ENCODE peak calls at places on chromosomes 12 and 14, in four cellular contexts. R, H, L and Q are unnamed samples.

GRCh38 chr14:66503532-66503931 is 4.4 kb upstream of the GPHN start:
- DNase-seq in R (no peak), L (no peak), H (no peak), Q (no peak)

GRCh38 chr14:102824832-102825231 is 47.6 kb downstream of the TRAF3 start:
- DNase-seq in H (no peak), L (peak), R (peak), Q (peak)

GRCh38 chr14:91573894-91574837 is 64.1 kb upstream of the PPP4R3A start:
- DNase-seq in L (peak), R (no peak), H (no peak), Q (peak)

GRCh38 chr12:101876861-101877815 is at the start of gene DRAM1:
- DNase-seq in L (peak), R (peak), H (peak), Q (peak)

GRCh38 chr12:84807249-84807648 is 105.3 kb downstream of the SLC6A15 start:
- DNase-seq in R (no peak), L (no peak), H (no peak), Q (peak)

GRCh38 chr14:54350196-54350595 is 46.6 kb upstream of the CDKN3 start:
- DNase-seq in L (no peak), R (no peak), H (no peak), Q (no peak)

GRCh38 chr12:78018146-78018910 is 187.6 kb downstream of the NAV3 start:
- DNase-seq in R (no peak), H (no peak), L (no peak), Q (no peak)

GRCh38 chr12:46260153-46260912 is 8.5 kb downstream of the SLC38A1 start:
- DNase-seq in L (no peak), H (no peak), R (no peak), Q (no peak)

GRCh38 chr12:66191547-66192126 is 2.6 kb downstream of the IRAK3 start:
- DNase-seq in H (no peak), L (no peak), R (no peak), Q (no peak)

GRCh38 chr12:113786107-113786506 is 180.0 kb downstream of the RBM19 start:
- DNase-seq in H (no peak), L (no peak), R (no peak), Q (no peak)

GRCh38 chr12:109358154-109358869 is 10.6 kb downstream of the MYO1H start:
- DNase-seq in R (no peak), H (no peak), L (no peak), Q (no peak)

GRCh38 chr14:104248203-104249055 is 110.0 kb downstream of the KIF26A start:
- DNase-seq in H (no peak), L (peak), R (no peak), Q (no peak)

GRCh38 chr12:111424793-111425251 is 19.1 kb downstream of the SH2B3 start:
- DNase-seq in L (no peak), H (no peak), R (no peak), Q (no peak)

GRCh38 chr14:53938126-53938671 is 18.4 kb downstream of the BMP4 start:
- DNase-seq in H (no peak), L (no peak), R (no peak), Q (no peak)

GRCh38 chr14:32826404-32827082 is 112.1 kb upstream of the NPAS3 start:
- DNase-seq in R (no peak), H (no peak), L (no peak), Q (no peak)

GRCh38 chr12:89857652-89858274 is 149.1 kb upstream of the ATP2B1 start:
- DNase-seq in R (no peak), H (no peak), L (no peak), Q (no peak)

GRCh38 chr14:70856851-70857498 is 47.7 kb upstream of the MAP3K9 start:
- DNase-seq in L (no peak), R (no peak), H (no peak), Q (peak)

GRCh38 chr12:50104614-50105366 is 982 bp downstream of the GPD1 start:
- DNase-seq in H (no peak), L (no peak), R (peak), Q (no peak)

GRCh38 chr12:122834921-122835692 is at the start of gene HIP1R:
- DNase-seq in R (no peak), L (no peak), H (no peak), Q (no peak)

GRCh38 chr14:65502676-65503124 is 90.2 kb downstream of the FUT8 start:
- DNase-seq in L (no peak), H (no peak), R (no peak), Q (no peak)

GRCh38 chr14:105203057-105203494 is 22.0 kb upstream of the NUDT14 start:
- DNase-seq in R (peak), L (peak), H (peak), Q (peak)

GRCh38 chr12:57208946-57209282 is 7.7 kb upstream of the NXPH4 start:
- DNase-seq in L (no peak), H (no peak), R (no peak), Q (no peak)

GRCh38 chr12:116818948-116819832 is 62.1 kb downstream of the HRK start:
- DNase-seq in R (peak), H (peak), L (peak), Q (peak)
- TF ChIP-seq POLR2A in R (peak), H (peak), L (peak), Q (peak)

DNA sequence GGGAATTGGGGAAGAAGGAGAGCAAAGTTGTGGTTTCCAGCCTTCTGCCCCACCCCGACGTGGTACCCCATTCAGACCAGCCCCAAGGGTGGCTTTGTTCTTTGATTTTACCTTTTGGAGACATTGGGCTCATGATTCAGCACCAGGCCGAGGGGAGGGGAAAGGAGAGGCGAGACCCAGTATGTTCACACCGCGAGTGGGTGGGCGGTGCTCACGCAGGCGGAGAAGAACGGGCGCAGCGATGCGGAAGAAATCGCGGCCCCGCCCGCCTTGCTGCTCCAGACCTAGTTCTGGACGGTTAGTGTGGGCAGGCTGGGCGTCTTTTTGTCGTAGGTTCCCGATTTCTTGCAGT is 960 bp downstream of the ATL1 start:
- DNase-seq in H (peak), L (peak), R (peak), Q (peak)
- TF ChIP-seq POLR2A in H (peak), L (no peak), R (no peak), Q (peak)

DNA sequence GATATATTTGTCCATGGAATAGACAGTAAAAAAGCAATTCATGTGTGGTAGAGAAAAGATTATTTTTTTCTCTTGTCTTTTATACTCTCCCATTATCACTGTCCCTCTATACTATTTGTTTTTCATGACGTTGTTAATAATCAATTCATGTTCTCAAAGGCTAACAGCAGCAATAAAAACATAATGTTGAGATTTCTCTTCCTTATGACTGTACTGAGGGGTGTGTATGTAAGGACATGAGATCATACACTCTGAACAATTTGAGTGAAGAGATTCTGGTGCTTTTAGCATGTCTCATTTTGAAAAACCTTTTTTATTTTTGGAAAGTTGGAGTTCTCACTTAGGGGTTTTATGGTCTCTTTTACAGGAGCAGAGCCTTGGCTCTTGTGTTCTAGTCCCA is 3.8 kb upstream of the TSPAN8 start:
- DNase-seq in R (no peak), H (no peak), L (no peak), Q (no peak)
- TF ChIP-seq POLR2A in R (no peak), H (no peak), L (no peak), Q (no peak)

GRCh38 chr14:106831322-106831720 is 1304.9 kb downstream of the TMEM121 start:
- DNase-seq in L (no peak), R (no peak), H (no peak), Q (no peak)
- TF ChIP-seq POLR2A in L (no peak), R (no peak), H (no peak), Q (no peak)

DNA sequence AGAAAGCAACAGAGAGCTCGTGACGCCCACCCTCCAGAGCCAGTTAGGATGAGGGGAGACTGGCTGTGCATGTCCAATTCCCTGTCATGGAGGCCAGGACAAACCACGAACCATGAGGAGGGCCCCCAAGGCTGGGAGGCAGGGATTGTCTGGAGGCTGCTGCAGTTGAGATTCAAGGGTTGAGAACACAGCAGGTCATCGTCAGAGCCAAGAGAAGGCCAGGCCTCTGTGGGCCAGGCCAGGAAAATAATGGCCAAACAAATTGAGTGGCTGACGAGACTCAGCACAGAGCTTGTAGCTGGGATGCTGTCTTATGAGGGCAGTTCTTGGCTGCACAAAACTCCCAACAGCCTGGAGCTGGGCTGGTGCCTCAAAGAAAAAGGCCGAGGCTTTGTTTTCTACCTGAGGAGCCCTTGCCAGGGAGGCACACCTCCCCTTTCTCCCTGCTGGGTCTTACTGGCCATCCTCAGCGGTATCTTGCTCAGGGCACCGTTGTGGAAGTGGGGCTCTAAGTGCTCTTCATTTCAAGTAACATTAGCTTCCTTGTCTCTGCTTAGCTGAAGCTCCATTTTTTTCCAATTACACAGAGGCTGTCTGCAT is 665.9 kb downstream of the BCL11B start:
- DNase-seq in R (no peak), L (no peak), H (no peak), Q (no peak)
- TF ChIP-seq POLR2A in R (no peak), L (no peak), H (no peak), Q (no peak)